ENCODE peak calls at places on chromosomes 1 and 21, in four cellular contexts. K is DMS153, P is NCI-H345, M is heart right ventricle. X is an unnamed sample.

GRCh38 chr1:174060090-174060489 is 37.9 kb upstream of the RC3H1 start:
- DNase-seq in K (no peak), M (no peak), P (no peak), X (no peak)

GRCh38 chr1:226881515-226882185 is 11.2 kb downstream of the PSEN2 start:
- DNase-seq in K (no peak), M (no peak), P (no peak), X (no peak)

GRCh38 chr1:201637282-201638076 is 98.6 kb downstream of the NAV1 start:
- DNase-seq in P (no peak), M (no peak), K (no peak), X (no peak)

GRCh38 chr1:153649867-153650235 is 8.7 kb upstream of the SNAPIN start:
- DNase-seq in K (peak), P (peak), M (peak), X (peak)

GRCh38 chr1:75765697-75766355 is 20.2 kb upstream of the RABGGTB start:
- DNase-seq in K (no peak), M (no peak), P (no peak), X (no peak)

GRCh38 chr21:26118928-26119540 is 51.5 kb downstream of the APP start:
- DNase-seq in P (no peak), K (no peak), M (no peak), X (no peak)

GRCh38 chr1:228341814-228342626 is 64.6 kb downstream of the TRIM11 start:
- DNase-seq in K (no peak), M (no peak), P (no peak), X (no peak)

GRCh38 chr1:194176212-194176611 is 989.8 kb upstream of the B3GALT2 start:
- DNase-seq in M (no peak), P (no peak), K (no peak), X (no peak)

GRCh38 chr1:24895511-24895910 is 34.6 kb downstream of the RUNX3 start:
- DNase-seq in P (no peak), K (no peak), M (no peak), X (no peak)

X was measured in LNCaP clone FGC.